ENCODE peak calls at places on chromosomes 7 and 10, in six cellular contexts. I is HCT116, X is GM12878, W is SK-N-SH, U is HepG2, Z is H1. D is an unnamed sample.

GRCh38 chr7:1323178-1324027 is 90.7 kb downstream of the UNCX start:
- DNase-seq in U (no peak), W (peak; percentile 49), I (no peak), X (no peak), Z (no peak), D (no peak)

GRCh38 chr10:97861351-97861750 is 11.7 kb downstream of the GOLGA7B start:
- DNase-seq in W (peak; percentile 47), X (no peak), I (no peak), Z (no peak), U (no peak), D (no peak)

GRCh38 chr7:13687500-13687899 is 302.0 kb downstream of the ETV1 start:
- DNase-seq in U (no peak), W (no peak), Z (no peak), I (no peak), X (no peak), D (no peak)

GRCh38 chr7:66542528-66543373 is 85.9 kb upstream of the KCTD7 start:
- DNase-seq in I (no peak), Z (no peak), W (peak; percentile 49), U (no peak), X (no peak), D (no peak)

GRCh38 chr10:35369049-35369760 is 32.9 kb downstream of the CCNY start:
- DNase-seq in X (no peak), Z (no peak), U (no peak), I (no peak), W (no peak), D (peak; percentile 46)

GRCh38 chr7:108253275-108254044 is 123.3 kb upstream of the LAMB4 start:
- DNase-seq in U (no peak), I (no peak), Z (no peak), W (no peak), X (no peak), D (no peak)

GRCh38 chr10:112490543-112490942 is 43.5 kb downstream of the VTI1A start:
- DNase-seq in I (peak; percentile 97), Z (no peak), X (no peak), W (peak; percentile 67), U (peak; percentile 97), D (peak; percentile 39)

GRCh38 chr10:124745678-124746077 is 1.5 kb upstream of the FAM53B start:
- DNase-seq in W (peak; percentile 60), Z (no peak), U (peak; percentile 56), I (peak; percentile 56), X (no peak), D (peak; percentile 84)

GRCh38 chr10:102546606-102547310 is 43.0 kb downstream of the SUFU start:
- DNase-seq in Z (no peak), W (peak; percentile 66), U (no peak), I (no peak), X (no peak), D (no peak)

GRCh38 chr7:27155816-27156507 is 513 bp downstream of the HOXA7 start:
- DNase-seq in U (no peak), W (no peak), X (no peak), Z (peak; percentile 68), I (no peak), D (peak; percentile 79)

GRCh38 chr7:27156901-27157716 is 634 bp upstream of the HOXA7 start:
- DNase-seq in X (no peak), Z (peak; percentile 52), I (no peak), W (no peak), U (no peak), D (peak; percentile 72)

GRCh38 chr7:27157717-27158431 is 1.4 kb upstream of the HOXA7 start:
- DNase-seq in W (no peak), U (no peak), I (no peak), X (no peak), Z (peak; percentile 47), D (no peak)

GRCh38 chr7:27154901-27155815 is 1.3 kb downstream of the HOXA7 start:
- DNase-seq in U (no peak), Z (peak; percentile 53), W (no peak), I (no peak), X (no peak), D (peak; percentile 72)

DNA sequence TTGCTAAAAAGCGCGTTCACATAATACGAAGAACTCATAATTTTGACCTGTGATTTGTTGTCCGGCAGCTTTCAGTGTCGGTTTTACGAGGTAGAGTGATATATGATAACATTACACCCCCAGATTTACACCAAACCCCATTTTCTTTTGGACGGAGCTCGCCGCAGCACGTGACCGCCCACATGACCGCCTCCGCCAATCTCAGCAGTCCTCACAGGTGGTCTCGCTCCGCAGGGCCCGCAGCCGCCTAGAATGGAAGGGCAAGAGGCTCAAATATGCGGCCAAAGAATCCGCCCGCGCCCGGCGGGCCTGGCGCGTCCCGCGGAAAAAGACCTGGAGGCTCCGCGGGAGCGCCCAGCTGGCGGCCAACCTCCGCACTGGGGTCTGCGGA is at the start of gene HOXA7:
- DNase-seq in U (no peak), Z (peak; percentile 66), I (no peak), W (peak; percentile 56), X (no peak), D (peak; percentile 88)
- TF ChIP-seq POLR2AphosphoS5 in U (no peak), Z (no peak), I (peak; percentile 59), W (no peak), X (no peak), D (no peak)

GRCh38 chr7:136213012-136213411 is 235.9 kb upstream of the MTPN start:
- DNase-seq in U (no peak), Z (no peak), X (no peak), I (no peak), W (no peak), D (no peak)

DNA sequence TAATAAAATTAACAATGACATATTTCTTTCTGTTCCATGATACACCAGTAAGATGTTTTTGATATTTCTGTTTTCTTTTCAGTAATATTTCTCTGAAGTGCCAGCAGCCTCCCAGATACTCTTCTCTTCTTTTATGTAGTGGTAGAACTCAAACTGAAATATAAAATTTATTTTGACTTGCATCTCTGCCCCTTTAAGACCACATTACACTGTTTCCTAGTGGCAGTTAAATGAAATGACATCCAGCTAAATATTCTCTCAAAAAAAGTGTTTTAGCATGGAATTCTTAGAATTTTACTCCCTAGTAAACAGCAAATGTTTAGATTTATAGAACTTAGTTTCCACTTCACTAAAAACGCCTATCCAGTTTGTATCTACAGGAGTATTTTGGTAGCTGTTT is 237.2 kb upstream of the MTPN start:
- DNase-seq in I (peak; percentile 0), U (no peak), Z (no peak), X (no peak), W (peak; percentile 18), D (no peak)
- TF ChIP-seq CTCF in I (peak; percentile 39), U (no peak), Z (no peak), X (no peak), W (no peak), D (no peak)

GRCh38 chr10:350981-351501 is 215.8 kb downstream of the ZMYND11 start:
- DNase-seq in X (no peak), I (no peak), Z (no peak), W (no peak), U (no peak), D (no peak)
- TF ChIP-seq MAX in X (no peak), I (no peak), Z (no peak), W (no peak), U (no peak), D (no peak)

DNA sequence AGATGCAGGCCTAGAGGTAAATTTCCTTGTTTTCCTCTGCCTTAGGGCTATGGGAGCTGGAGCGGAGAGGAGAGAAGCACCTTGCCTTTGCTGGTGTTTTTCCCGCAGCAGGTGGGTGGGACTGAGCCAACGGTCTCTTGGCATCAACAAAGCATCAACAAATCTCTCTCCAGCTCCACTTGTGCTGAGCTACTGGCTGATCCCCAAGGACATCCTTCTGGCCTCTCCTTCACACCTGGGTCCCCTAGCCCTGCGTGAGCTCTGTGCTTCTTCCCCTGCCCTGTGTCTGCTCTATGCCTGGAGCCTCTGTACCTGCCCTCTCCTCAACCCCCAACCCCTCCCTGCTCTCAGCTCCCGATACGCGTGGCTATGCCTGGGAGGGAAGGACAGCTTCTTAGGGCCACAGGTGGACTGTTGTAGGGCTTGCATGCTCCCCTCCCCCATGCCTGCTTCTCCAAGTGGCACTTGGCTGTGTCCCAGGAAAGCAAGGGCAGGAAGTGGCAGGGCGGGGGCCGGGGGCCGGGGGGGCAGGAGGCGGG is 3.2 kb upstream of the CLDN4 start:
- DNase-seq in I (peak; percentile 87), U (no peak), X (no peak), Z (peak; percentile 60), W (peak; percentile 88), D (peak; percentile 10)
- TF ChIP-seq POLR2AphosphoS5 in I (peak; percentile 31), U (no peak), X (no peak), Z (peak; percentile 59), W (no peak), D (no peak)